ENCODE peak calls at places on chromosomes 4 and X, in six cellular contexts. J, Q, F, L, E and M are unnamed samples. For H3K27me3, the result is how much of the 10 kb centered on the place peaks cover.

GRCh38 chrX:23525531-23525930 is 141.8 kb upstream of the PRDX4 start:
- DNase-seq in E (no peak), L (no peak), Q (no peak), J (no peak), F (no peak), M (no peak)

GRCh38 chr4:101697266-101697665 is 93.3 kb upstream of the BANK1 start:
- DNase-seq in E (no peak), L (no peak), J (no peak), F (no peak), Q (no peak), M (no peak)

GRCh38 chrX:14673764-14674163 is 144.4 kb downstream of the GLRA2 start:
- DNase-seq in E (no peak), Q (no peak), J (no peak), L (no peak), F (peak), M (no peak)

GRCh38 chrX:74534569-74535038 is 79.8 kb downstream of the RLIM start:
- DNase-seq in Q (no peak), F (peak), E (no peak), J (no peak), L (no peak), M (no peak)

GRCh38 chr4:4866833-4867744 is 7.6 kb downstream of the MSX1 start:
- DNase-seq in L (no peak), F (no peak), J (no peak), E (no peak), Q (no peak), M (no peak)

GRCh38 chrX:103464071-103464773 is 55.1 kb downstream of the RAB40A start:
- DNase-seq in F (peak), E (peak), Q (peak), J (no peak), L (no peak), M (no peak)

GRCh38 chr4:83150563-83151330 is 36.2 kb upstream of the PLAC8 start:
- DNase-seq in E (no peak), F (peak), Q (no peak), L (no peak), J (no peak), M (no peak)

GRCh38 chrX:107935664-107936433 is 46.3 kb downstream of the TEX13B start:
- DNase-seq in Q (no peak), J (no peak), F (no peak), L (no peak), E (no peak), M (no peak)

GRCh38 chr4:38387348-38387747 is 276.7 kb upstream of the KLF3 start:
- DNase-seq in F (peak), L (peak), Q (no peak), J (peak), E (no peak), M (no peak)

GRCh38 chr4:57763070-57763469 is 652.9 kb upstream of the IGFBP7 start:
- DNase-seq in E (no peak), F (no peak), J (no peak), Q (no peak), L (no peak), M (no peak)

GRCh38 chr4:145740796-145741195 is 60.9 kb downstream of the C4orf51 start:
- DNase-seq in Q (no peak), F (no peak), L (no peak), E (no peak), J (no peak), M (no peak)

GRCh38 chrX:156005144-156005543 is 7.6 kb downstream of the IL9R start:
- DNase-seq in J (no peak), E (no peak), F (no peak), L (no peak), Q (no peak), M (no peak)
- H3K27ac ChIP-seq in J (no peak), E (no peak), F (no peak), L (no peak), Q (no peak), M (no peak)

DNA sequence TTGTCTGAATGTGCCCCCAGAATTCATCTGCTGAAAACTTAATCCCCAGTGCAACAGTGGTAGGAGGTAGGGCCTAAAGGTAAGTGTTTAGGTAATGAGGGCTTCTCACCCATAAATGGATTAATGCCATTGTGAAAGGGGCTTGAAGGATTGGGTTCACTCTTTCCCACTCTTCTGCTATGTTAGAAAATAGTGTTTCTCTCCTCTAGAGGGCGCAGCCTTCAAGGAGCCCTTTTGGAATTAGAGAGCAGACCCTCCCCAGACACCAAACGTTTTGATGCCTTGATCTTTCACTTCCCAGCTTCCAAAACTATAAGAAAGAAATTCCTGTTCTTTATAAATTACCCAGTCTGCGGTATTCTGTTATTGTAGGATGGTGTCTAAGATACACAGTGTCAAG is 706.4 kb downstream of the SMARCA1 start:
- DNase-seq in L (no peak), Q (no peak), F (no peak), E (no peak), J (no peak), M (no peak)
- TF ChIP-seq CTCF in L (peak), Q (peak), F (no peak), E (no peak), J (no peak), M (no peak)

DNA sequence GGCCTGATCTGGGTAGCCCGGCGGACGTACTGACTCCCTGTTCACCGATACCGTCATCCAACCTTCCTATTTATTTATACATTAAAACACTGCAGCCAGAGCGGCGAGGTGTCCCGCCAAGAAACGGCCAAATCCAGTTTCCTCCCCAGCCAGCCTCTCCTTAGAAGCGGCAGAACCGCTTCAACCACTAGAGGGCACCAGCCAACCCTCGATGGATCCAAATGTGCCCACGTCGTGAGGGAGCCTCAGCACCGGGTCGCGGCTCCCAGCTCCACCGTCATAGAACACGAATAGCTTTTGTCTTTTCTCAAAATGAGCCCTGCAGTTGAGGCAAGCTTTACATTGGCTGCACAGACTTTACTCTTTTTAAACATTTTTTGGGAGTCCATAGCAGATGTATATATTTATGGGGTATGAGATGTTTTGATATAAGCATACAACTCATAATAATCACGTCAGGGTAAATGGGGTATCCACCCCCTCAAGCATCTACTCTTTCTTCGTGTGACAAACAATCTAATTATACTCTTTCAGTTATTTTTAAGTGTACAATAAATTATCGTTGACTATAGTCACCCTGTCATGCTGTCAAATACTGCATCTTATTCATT is 13.0 kb upstream of the HELT start:
- DNase-seq in J (peak), F (peak), L (peak), Q (peak), E (peak), M (peak)
- H3K27me3 ChIP-seq in J (under half), F (under half), L (under half), Q (under half), E (under half), M (under half)

GRCh38 chrX:119605398-119605738 is 856 bp downstream of the NKRF start:
- DNase-seq in L (no peak), J (peak), E (no peak), F (no peak), Q (no peak), M (peak)
- H3K27ac ChIP-seq in L (peak), J (peak), E (peak), F (no peak), Q (peak), M (peak)